ENCODE peak calls at places on chromosome 14, in six cellular contexts. O is neural progenitor cell; I is trophoblast cell; C is cardiac muscle cell; U is effector memory CD4-positive, alpha-beta T cell; M is ovary. B is an unnamed sample. For H3K4me1, the result is how much of the 10 kb centered on the place peaks cover.

GRCh38 chr14:104895786-104896642 is 28.7 kb upstream of the PLD4 start:
- DNase-seq in C (no peak), I (no peak), M (peak), U (no peak), O (no peak), B (no peak)

GRCh38 chr14:31439554-31439953 is 17.8 kb downstream of the DTD2 start:
- DNase-seq in O (no peak), C (no peak), U (no peak), M (no peak), I (no peak), B (no peak)

GRCh38 chr14:26598672-26599131 is 869 bp upstream of the NOVA1 start:
- DNase-seq in I (no peak), M (peak), C (no peak), U (no peak), O (no peak), B (no peak)

GRCh38 chr14:31566456-31566855 is 5.3 kb downstream of the NUBPL start:
- DNase-seq in I (no peak), O (no peak), M (no peak), U (no peak), C (no peak), B (no peak)

GRCh38 chr14:100788517-100789365 is 37.2 kb upstream of the MEG3 start:
- DNase-seq in I (no peak), M (peak), U (no peak), C (no peak), O (no peak), B (no peak)

GRCh38 chr14:104957146-104958113 is 20.7 kb downstream of the AHNAK2 start:
- DNase-seq in C (no peak), O (no peak), M (peak), U (no peak), I (no peak), B (no peak)

GRCh38 chr14:53458368-53458814 is 305.3 kb upstream of the DDHD1 start:
- DNase-seq in C (no peak), M (no peak), U (no peak), I (peak), O (peak), B (no peak)

GRCh38 chr14:96195441-96196081 is 9.1 kb upstream of the BDKRB2 start:
- DNase-seq in U (no peak), M (no peak), C (no peak), O (no peak), I (no peak), B (no peak)

GRCh38 chr14:88518592-88519512 is 36.0 kb downstream of the PTPN21 start:
- DNase-seq in C (no peak), U (no peak), O (no peak), I (no peak), M (no peak), B (no peak)

GRCh38 chr14:94671870-94672444 is 59.8 kb downstream of the SERPINA3 start:
- DNase-seq in O (peak), I (peak), C (peak), U (no peak), M (no peak), B (no peak)

GRCh38 chr14:20680843-20681347 is 3.5 kb upstream of the RNASE4 start:
- DNase-seq in C (no peak), O (no peak), M (no peak), U (no peak), I (no peak), B (peak)

GRCh38 chr14:96001866-96002510 is 37.2 kb upstream of the C14orf132 start:
- DNase-seq in I (no peak), C (no peak), M (no peak), U (no peak), O (peak), B (no peak)

GRCh38 chr14:53167602-53168328 is 14.6 kb upstream of the DDHD1 start:
- DNase-seq in C (no peak), I (peak), M (no peak), U (no peak), O (no peak), B (no peak)

GRCh38 chr14:91321131-91321530 is 76.6 kb upstream of the GPR68 start:
- DNase-seq in U (no peak), O (no peak), C (no peak), M (no peak), I (no peak), B (no peak)

GRCh38 chr14:91323031-91323430 is 78.5 kb upstream of the GPR68 start:
- DNase-seq in U (no peak), C (no peak), I (no peak), O (no peak), M (no peak), B (no peak)

GRCh38 chr14:91324606-91324950 is 80.1 kb upstream of the GPR68 start:
- DNase-seq in O (no peak), U (no peak), M (no peak), I (no peak), C (no peak), B (no peak)

GRCh38 chr14:91323671-91324605 is 79.4 kb upstream of the GPR68 start:
- DNase-seq in M (peak), C (peak), O (peak), U (peak), I (peak), B (peak)

DNA sequence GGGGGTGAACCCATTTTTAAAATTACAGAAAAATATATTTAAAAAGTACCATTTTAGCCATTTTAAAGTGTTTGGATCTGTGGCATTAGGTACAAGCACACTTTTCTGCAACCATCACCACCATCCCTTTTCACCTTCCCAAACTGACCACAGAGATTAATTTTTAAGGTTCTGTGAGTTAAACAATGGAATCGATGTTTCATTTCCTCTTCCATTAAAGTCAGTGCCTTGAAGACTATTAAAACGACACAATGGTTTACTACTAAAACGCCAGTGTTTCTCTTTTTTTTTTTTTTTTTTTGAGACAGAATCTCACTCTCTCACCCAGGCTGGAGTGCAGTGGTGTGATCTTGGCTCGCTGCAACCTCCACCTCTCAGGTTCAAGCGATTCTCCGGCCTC is 78.1 kb upstream of the GPR68 start:
- DNase-seq in O (no peak), M (no peak), I (no peak), U (no peak), C (no peak), B (no peak)
- H3K4me1 ChIP-seq in O (under half), M (under half), I (under half), U (half or more), C (under half), B (under half)

DNA sequence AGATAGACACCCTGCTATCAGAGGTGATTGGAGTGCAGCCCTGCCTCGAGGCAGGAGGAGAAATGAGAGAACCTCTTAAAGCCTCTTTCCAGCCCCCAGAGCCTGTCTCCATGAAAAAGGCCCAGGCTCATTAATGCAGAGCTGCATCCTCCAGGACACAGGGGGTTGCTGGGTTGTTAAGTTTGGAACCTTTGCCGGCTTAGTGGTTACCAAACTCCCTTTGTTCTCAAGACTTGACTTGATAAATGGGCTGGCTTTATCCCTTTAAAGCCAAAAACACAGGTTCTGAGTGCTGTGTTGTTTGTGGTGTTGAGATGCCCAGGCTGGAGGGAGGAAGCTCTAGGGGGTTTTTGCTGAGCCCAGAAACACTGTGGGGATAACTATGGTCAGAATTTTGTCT is 71.0 kb downstream of the DAD1 start:
- DNase-seq in M (no peak), I (no peak), O (peak), C (peak), U (no peak), B (no peak)
- H3K4me1 ChIP-seq in M (under half), I (under half), O (under half), C (under half), U (half or more), B (half or more)

GRCh38 chr14:59343585-59343984 is 121.6 kb downstream of the GPR135 start:
- DNase-seq in M (no peak), U (no peak), C (peak), O (no peak), I (no peak), B (no peak)

GRCh38 chr14:59344711-59345455 is 120.3 kb downstream of the GPR135 start:
- DNase-seq in I (no peak), M (no peak), U (no peak), O (peak), C (no peak), B (no peak)

GRCh38 chr14:59339526-59339925 is 125.7 kb downstream of the GPR135 start:
- DNase-seq in M (no peak), C (no peak), O (peak), I (no peak), U (no peak), B (no peak)

GRCh38 chr14:59342516-59343484 is 122.4 kb downstream of the GPR135 start:
- DNase-seq in O (no peak), M (no peak), C (peak), U (no peak), I (peak), B (no peak)

GRCh38 chr14:59342108-59342507 is 123.1 kb downstream of the GPR135 start:
- DNase-seq in M (no peak), I (peak), C (no peak), O (no peak), U (no peak), B (no peak)
- H3K4me1 ChIP-seq in M (under half), I (under half), C (half or more), O (half or more), U (under half), B (under half)

GRCh38 chr14:89721991-89722390 is 232.5 kb downstream of the EFCAB11 start:
- DNase-seq in M (no peak), O (no peak), C (no peak), U (no peak), I (no peak), B (no peak)
- H3K4me1 ChIP-seq in M (under half), O (under half), C (under half), U (under half), I (under half), B (under half)

GRCh38 chr14:68568907-68569545 is 223.8 kb downstream of the ZFP36L1 start:
- DNase-seq in U (no peak), I (no peak), M (no peak), O (peak), C (no peak), B (no peak)

GRCh38 chr14:68571928-68572525 is 220.8 kb downstream of the ZFP36L1 start:
- DNase-seq in O (no peak), C (no peak), U (no peak), I (no peak), M (peak), B (no peak)

GRCh38 chr14:68571073-68571703 is 221.7 kb downstream of the ZFP36L1 start:
- DNase-seq in I (no peak), U (no peak), M (peak), C (no peak), O (no peak), B (no peak)

GRCh38 chr14:68569970-68570409 is 222.9 kb downstream of the ZFP36L1 start:
- DNase-seq in O (no peak), U (no peak), C (no peak), I (no peak), M (no peak), B (no peak)

DNA sequence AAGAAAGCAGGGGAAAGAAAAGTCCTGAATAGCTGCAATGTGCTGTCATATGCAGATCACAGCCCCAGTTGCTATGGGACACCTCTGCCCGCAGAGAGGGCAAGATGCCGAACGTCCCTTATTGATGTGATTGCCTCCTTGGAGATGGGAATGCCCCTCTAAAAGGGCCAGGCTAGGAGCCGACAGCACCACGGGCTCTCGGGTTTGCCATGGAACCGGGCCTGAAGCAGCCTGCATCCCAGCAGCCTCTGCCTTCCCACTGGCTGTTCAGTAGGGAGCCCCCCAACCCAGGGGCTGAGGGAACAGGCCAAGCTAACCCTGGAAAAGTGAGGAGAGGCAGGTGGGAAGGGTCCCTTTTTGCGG is 223.3 kb downstream of the ZFP36L1 start:
- DNase-seq in C (no peak), M (no peak), O (no peak), I (no peak), U (no peak), B (no peak)
- H3K4me1 ChIP-seq in C (under half), M (under half), O (under half), I (under half), U (under half), B (under half)

DNA sequence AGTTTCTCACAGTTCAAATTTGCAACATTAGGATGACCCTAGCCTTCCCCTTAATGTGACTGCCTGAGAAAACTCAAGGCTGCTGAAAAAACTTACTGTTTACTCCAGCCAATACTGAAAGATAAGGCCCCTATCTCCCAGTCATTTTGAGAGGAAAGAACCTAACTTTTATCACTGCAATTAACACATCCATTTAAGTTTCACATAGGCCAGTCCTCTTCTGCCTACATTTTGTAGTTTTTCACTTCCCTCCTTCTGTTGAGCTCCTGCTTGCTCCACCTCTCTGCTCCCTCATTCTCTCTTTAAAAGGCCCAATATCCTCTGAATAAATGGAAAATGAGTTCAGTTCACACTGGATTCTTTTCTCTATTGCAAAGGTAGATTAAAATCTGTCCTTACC is 1996.2 kb upstream of the FLRT2 start:
- DNase-seq in U (no peak), C (no peak), O (no peak), I (no peak), M (no peak), B (no peak)
- H3K4me1 ChIP-seq in U (under half), C (under half), O (under half), I (under half), M (under half), B (under half)

GRCh38 chr14:23126548-23127278 is 7.7 kb upstream of the CEBPE start:
- DNase-seq in U (no peak), O (no peak), C (no peak), M (peak), I (no peak), B (no peak)
- H3K4me1 ChIP-seq in U (under half), O (under half), C (under half), M (under half), I (under half), B (under half)

DNA sequence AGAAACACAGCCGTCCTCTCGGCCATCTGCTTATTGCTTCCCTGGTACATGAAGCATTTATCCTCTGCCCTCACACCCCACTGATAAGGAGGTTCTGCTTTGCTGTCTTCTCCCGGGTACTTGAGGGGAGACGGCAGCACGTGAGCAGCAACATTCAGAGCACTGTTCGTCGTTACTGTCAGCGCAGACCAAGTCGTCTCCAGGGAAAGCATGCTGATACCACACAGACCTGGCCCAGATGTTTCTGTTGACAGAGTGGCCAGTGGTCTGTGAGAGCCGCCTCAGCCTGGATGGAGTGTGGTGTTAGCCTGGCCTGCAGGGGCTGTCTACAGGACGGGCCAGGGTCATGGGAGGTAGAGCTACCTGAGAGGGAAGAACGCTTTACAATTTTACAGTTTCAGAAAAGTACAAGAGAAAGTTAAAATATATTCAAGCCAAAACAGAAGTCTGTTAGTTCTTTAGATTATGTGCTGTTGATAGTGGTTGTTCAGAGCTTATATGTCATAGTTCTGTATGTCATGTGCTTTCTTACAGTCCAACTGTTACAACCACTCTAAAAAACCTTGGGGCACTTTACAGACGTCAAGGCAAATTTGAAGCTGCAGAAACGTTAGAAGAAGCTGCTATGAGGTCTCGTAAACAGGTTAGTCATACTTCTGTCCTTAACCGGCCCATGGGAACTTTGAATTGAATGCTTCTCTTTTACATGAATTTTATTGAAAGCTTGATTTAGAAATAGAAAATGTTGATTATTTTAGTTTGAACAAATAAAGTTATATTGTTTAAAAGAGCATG is 38.2 kb downstream of the XRCC3 start:
- DNase-seq in M (no peak), O (no peak), C (peak), U (no peak), I (no peak), B (no peak)
- H3K4me1 ChIP-seq in M (under half), O (under half), C (under half), U (under half), I (under half), B (under half)